ENCODE peak calls at places on chromosome 12, in six cellular contexts. One of them, this sample, is unnamed.

GRCh38 chr12:124044809-124045321 is 71.8 kb downstream of the ZNF664 start:
- DNase-seq in IMR-90: no peak
- DNase-seq in breast epithelium: no peak
- DNase-seq in heart left ventricle: no peak
- DNase-seq in cardiac muscle cell: no peak
- DNase-seq in colonic mucosa: no peak
- DNase-seq in this sample: no peak

GRCh38 chr12:75750950-75751349 is 239.5 kb upstream of the KRR1 start:
- DNase-seq in cardiac muscle cell: peak; percentile 75
- DNase-seq in breast epithelium: no peak
- DNase-seq in colonic mucosa: no peak
- DNase-seq in IMR-90: peak; percentile 89
- DNase-seq in heart left ventricle: no peak
- DNase-seq in this sample: no peak

GRCh38 chr12:71876400-71876799 is 36.8 kb downstream of the TBC1D15 start:
- DNase-seq in IMR-90: no peak
- DNase-seq in cardiac muscle cell: no peak
- DNase-seq in heart left ventricle: no peak
- DNase-seq in colonic mucosa: no peak
- DNase-seq in breast epithelium: no peak
- DNase-seq in this sample: no peak

GRCh38 chr12:53427905-53428594 is 4.4 kb downstream of the AMHR2 start:
- DNase-seq in breast epithelium: no peak
- DNase-seq in colonic mucosa: no peak
- DNase-seq in cardiac muscle cell: peak; percentile 34
- DNase-seq in IMR-90: peak; percentile 97
- DNase-seq in heart left ventricle: no peak
- DNase-seq in this sample: peak; percentile 41

GRCh38 chr12:31029916-31030562 is 43.6 kb upstream of the DDX11 start:
- DNase-seq in colonic mucosa: no peak
- DNase-seq in IMR-90: no peak
- DNase-seq in breast epithelium: no peak
- DNase-seq in cardiac muscle cell: no peak
- DNase-seq in heart left ventricle: peak; percentile 72
- DNase-seq in this sample: peak; percentile 39

GRCh38 chr12:1663440-1664132 is 27.3 kb upstream of the ADIPOR2 start:
- DNase-seq in cardiac muscle cell: no peak
- DNase-seq in heart left ventricle: no peak
- DNase-seq in breast epithelium: no peak
- DNase-seq in colonic mucosa: no peak
- DNase-seq in IMR-90: no peak
- DNase-seq in this sample: no peak

GRCh38 chr12:132717531-132718387 is 7.1 kb downstream of the PGAM5 start:
- DNase-seq in cardiac muscle cell: no peak
- DNase-seq in IMR-90: no peak
- DNase-seq in colonic mucosa: no peak
- DNase-seq in heart left ventricle: no peak
- DNase-seq in breast epithelium: no peak
- DNase-seq in this sample: no peak

GRCh38 chr12:118436002-118436724 is 59.8 kb downstream of the SUDS3 start:
- DNase-seq in IMR-90: no peak
- DNase-seq in colonic mucosa: no peak
- DNase-seq in breast epithelium: no peak
- DNase-seq in heart left ventricle: no peak
- DNase-seq in cardiac muscle cell: no peak
- DNase-seq in this sample: no peak

GRCh38 chr12:12722351-12723146 is 5.4 kb downstream of the CDKN1B start:
- DNase-seq in colonic mucosa: no peak
- DNase-seq in heart left ventricle: no peak
- DNase-seq in cardiac muscle cell: peak; percentile 47
- DNase-seq in breast epithelium: no peak
- DNase-seq in IMR-90: peak; percentile 53
- DNase-seq in this sample: peak; percentile 85

GRCh38 chr12:88868062-88868461 is 287.8 kb upstream of the KITLG start:
- DNase-seq in colonic mucosa: no peak
- DNase-seq in heart left ventricle: no peak
- DNase-seq in cardiac muscle cell: peak; percentile 7
- DNase-seq in breast epithelium: no peak
- DNase-seq in IMR-90: peak; percentile 40
- DNase-seq in this sample: no peak

GRCh38 chr12:113302925-113303640 is 31.8 kb downstream of the SLC8B1 start:
- DNase-seq in colonic mucosa: no peak
- DNase-seq in cardiac muscle cell: no peak
- DNase-seq in IMR-90: no peak
- DNase-seq in heart left ventricle: no peak
- DNase-seq in breast epithelium: no peak
- DNase-seq in this sample: no peak

GRCh38 chr12:59010948-59011347 is 90.6 kb upstream of the LRIG3 start:
- DNase-seq in heart left ventricle: no peak
- DNase-seq in IMR-90: no peak
- DNase-seq in cardiac muscle cell: no peak
- DNase-seq in breast epithelium: no peak
- DNase-seq in colonic mucosa: no peak
- DNase-seq in this sample: no peak

GRCh38 chr12:119710374-119710773 is 42.4 kb downstream of the PRKAB1 start:
- DNase-seq in cardiac muscle cell: no peak
- DNase-seq in IMR-90: no peak
- DNase-seq in breast epithelium: no peak
- DNase-seq in heart left ventricle: no peak
- DNase-seq in colonic mucosa: no peak
- DNase-seq in this sample: no peak

GRCh38 chr12:7064516-7064915 is 4.0 kb downstream of the C1S start:
- DNase-seq in breast epithelium: no peak
- DNase-seq in IMR-90: no peak
- DNase-seq in heart left ventricle: no peak
- DNase-seq in cardiac muscle cell: no peak
- DNase-seq in colonic mucosa: no peak
- DNase-seq in this sample: no peak

DNA sequence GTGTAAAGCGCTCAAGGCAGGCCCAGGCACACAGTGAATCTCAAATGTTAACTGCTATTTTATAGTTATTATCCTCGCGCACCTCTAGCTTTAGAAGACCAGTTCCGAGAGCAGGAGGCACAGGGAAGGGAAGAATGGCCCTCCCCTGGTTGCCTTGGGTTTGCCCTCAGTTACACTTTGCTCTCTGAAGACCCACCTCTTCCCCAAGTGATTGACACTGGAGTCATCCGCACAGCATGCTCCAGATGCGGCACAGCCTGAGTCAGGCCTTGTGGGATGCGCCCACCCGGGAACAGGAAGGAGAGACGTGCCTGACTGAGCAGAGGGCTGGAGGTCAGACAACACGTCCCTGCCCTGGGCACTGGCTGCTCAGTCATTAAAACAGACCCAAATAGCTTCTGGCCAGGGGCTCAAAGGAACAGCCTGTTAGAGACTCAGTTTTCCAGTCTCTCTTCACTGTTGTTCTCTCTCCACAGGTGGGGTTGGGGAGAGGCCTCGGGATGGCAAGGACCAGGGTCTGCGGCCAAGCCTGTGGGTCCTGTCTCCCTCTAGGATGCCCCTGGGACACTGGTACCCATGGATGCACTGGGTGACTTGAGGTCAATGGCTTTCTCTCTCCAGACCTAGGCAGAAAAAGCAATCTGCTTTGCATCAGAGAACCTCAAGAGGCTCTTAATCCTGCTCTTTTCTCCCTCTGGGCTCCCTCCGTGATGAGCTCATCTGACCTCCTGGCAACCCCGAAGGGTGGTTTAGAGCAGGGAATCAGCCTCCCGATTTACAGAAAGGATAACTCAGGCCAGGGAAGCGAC is 13.6 kb upstream of the MLXIP start:
- DNase-seq in colonic mucosa: peak; percentile 54
- DNase-seq in heart left ventricle: no peak
- DNase-seq in breast epithelium: no peak
- DNase-seq in IMR-90: peak; percentile 86
- DNase-seq in cardiac muscle cell: peak; percentile 92
- DNase-seq in this sample: no peak
- H3K4me3 ChIP-seq in colonic mucosa: no peak overlapping the region
- H3K4me3 ChIP-seq in heart left ventricle: no peak overlapping the region
- H3K4me3 ChIP-seq in breast epithelium: no peak overlapping the region
- H3K4me3 ChIP-seq in IMR-90: no peak overlapping the region
- H3K4me3 ChIP-seq in cardiac muscle cell: no peak overlapping the region
- H3K4me3 ChIP-seq in this sample: no peak overlapping the region

DNA sequence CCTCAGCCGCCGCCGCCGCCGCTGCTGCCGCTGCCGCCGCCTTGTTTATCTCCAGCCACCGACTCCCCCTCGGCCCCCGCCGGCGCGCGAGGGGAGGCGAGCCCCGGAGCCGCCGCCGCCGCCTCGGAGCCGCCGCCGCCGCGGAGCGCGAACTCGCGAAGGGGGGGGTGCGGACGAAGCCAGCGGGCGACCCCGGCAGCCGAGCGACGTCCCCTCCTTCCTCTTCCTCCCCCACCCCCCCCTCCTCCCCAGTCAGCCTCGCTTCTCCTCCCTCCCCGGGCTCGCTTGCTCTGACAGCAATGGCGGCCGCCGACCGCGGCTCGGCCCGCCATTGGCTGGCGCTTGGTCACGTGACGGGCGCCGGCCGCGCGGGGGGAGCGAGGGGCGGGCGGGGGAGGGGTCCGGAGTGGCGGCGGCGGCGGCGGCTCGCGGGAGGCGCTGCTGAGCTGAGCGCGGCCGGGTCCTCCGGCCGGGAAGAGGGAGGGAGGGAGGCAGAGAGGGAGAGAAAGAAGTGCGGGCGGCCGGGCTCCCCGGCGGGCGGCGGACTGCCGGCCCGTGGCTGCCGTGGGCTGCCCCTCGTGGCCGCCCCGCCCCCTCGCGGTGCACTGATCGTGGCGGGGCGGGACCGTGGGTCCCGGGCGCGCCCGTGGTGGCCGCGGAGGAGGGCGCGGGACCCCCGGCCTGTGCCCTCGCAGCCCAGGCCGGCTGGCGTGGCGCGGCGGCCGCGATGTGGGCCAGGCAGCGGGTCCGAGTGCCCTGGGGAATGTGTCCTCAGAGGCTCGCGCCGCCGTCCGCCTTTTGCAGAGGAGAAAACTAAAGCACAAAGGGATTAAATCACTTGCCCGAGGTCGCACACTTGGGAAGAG is at the start of gene MED13L:
- DNase-seq in breast epithelium: peak; percentile 89
- DNase-seq in cardiac muscle cell: peak; percentile 95
- DNase-seq in IMR-90: peak; percentile 78
- DNase-seq in heart left ventricle: peak; percentile 92
- DNase-seq in colonic mucosa: peak; percentile 84
- DNase-seq in this sample: peak; percentile 72
- TF ChIP-seq CTCF in breast epithelium: no peak
- TF ChIP-seq CTCF in cardiac muscle cell: no peak
- TF ChIP-seq CTCF in IMR-90: peak; percentile 49
- TF ChIP-seq CTCF in heart left ventricle: no peak
- TF ChIP-seq CTCF in colonic mucosa: no peak
- TF ChIP-seq CTCF in this sample: no peak

DNA sequence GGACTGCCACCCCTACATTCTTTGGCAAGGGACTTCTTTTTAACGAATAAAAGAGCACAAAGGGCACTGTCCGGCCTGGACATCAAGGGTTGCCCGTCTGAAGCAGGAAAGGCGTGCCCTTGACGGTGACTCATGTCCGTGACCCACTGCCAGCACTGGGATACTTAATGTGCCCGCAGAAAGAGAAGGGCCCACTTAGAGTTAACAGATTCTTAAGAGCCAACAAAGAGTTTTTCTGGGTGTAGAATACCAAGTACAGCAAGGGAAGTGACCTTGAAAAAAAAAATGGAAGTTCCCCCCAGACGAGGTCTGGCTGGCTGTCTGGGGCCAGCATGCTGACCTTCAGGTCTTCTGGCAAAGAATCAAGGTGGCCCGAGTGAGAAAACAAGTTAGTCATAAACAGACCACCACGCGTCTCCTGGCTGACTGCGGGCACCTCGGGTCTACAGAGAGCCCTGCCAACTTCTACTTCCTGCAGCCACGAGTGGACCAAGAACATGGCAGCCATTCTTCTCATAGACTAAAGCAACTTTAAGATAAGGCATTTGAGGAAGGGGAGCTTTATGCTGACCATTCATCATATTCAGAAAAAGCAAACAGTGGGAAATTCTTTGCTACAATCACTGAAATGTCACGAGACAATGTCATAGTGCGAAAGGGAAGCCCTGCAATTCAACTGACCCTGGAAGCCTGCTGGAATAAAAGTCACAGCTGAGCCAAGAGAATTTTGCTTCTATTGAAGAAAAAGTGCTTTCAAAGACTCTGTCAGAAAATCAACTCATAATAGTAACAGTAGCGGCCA is 10.4 kb upstream of the SELPLG start:
- DNase-seq in breast epithelium: no peak
- DNase-seq in IMR-90: no peak
- DNase-seq in colonic mucosa: no peak
- DNase-seq in heart left ventricle: no peak
- DNase-seq in cardiac muscle cell: no peak
- DNase-seq in this sample: no peak
- H3K4me3 ChIP-seq in breast epithelium: no peak overlapping the region
- H3K4me3 ChIP-seq in IMR-90: no peak overlapping the region
- H3K4me3 ChIP-seq in colonic mucosa: no peak overlapping the region
- H3K4me3 ChIP-seq in heart left ventricle: no peak overlapping the region
- H3K4me3 ChIP-seq in cardiac muscle cell: no peak overlapping the region
- H3K4me3 ChIP-seq in this sample: no peak overlapping the region

GRCh38 chr12:4270670-4271432 is 2.7 kb upstream of the CCND2 start:
- DNase-seq in heart left ventricle: peak; percentile 62
- DNase-seq in colonic mucosa: peak; percentile 78
- DNase-seq in breast epithelium: no peak
- DNase-seq in cardiac muscle cell: no peak
- DNase-seq in IMR-90: no peak
- DNase-seq in this sample: peak; percentile 64

GRCh38 chr12:4268549-4269181 is 4.9 kb upstream of the CCND2 start:
- DNase-seq in colonic mucosa: peak; percentile 41
- DNase-seq in breast epithelium: no peak
- DNase-seq in cardiac muscle cell: no peak
- DNase-seq in heart left ventricle: no peak
- DNase-seq in IMR-90: no peak
- DNase-seq in this sample: no peak

GRCh38 chr12:4267904-4268548 is 5.5 kb upstream of the CCND2 start:
- DNase-seq in cardiac muscle cell: no peak
- DNase-seq in colonic mucosa: no peak
- DNase-seq in IMR-90: no peak
- DNase-seq in breast epithelium: no peak
- DNase-seq in heart left ventricle: no peak
- DNase-seq in this sample: no peak

GRCh38 chr12:4270016-4270669 is 3.4 kb upstream of the CCND2 start:
- DNase-seq in cardiac muscle cell: no peak
- DNase-seq in IMR-90: no peak
- DNase-seq in heart left ventricle: no peak
- DNase-seq in colonic mucosa: peak; percentile 82
- DNase-seq in breast epithelium: no peak
- DNase-seq in this sample: peak; percentile 45

DNA sequence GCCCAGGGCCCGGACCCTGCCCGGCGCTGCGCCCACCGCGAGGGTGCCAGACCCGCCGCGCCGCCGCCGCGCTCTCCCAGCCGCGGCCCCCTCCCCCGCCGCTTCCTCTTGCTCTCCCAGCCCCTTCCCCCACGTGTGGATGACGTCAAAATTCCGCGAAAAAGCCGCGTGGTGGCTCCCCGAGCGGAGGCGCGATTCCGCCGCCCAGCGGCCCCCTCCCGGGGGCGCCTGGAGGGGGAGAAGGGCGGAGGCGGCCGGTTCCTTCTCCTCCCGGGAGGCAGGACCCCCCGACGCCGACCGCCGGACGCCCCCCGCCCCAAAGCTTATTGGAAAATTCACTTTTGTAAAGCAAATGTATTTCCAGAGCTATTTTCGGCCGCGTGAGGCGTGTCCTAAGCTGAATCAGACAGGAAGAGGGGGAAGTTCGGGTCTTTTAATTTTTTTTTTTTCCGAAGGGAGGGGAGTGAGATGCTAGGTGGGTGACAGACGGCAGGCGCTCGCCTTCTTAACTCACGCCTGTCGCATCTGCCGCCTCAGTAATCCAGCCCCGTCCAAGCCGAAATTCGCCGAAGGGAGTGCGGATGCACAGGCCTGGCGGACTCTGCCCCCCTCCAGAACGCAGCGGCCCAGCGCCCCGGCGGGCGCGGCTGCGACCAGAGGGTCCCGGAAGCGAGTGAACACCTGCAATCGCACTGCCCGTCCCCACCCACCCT is 4.1 kb upstream of the CCND2 start:
- DNase-seq in heart left ventricle: peak; percentile 93
- DNase-seq in colonic mucosa: peak; percentile 93
- DNase-seq in cardiac muscle cell: peak; percentile 53
- DNase-seq in breast epithelium: no peak
- DNase-seq in IMR-90: peak; percentile 29
- DNase-seq in this sample: peak; percentile 89
- TF ChIP-seq CTCF in heart left ventricle: no peak
- TF ChIP-seq CTCF in colonic mucosa: no peak
- TF ChIP-seq CTCF in cardiac muscle cell: peak; percentile 8
- TF ChIP-seq CTCF in breast epithelium: no peak
- TF ChIP-seq CTCF in IMR-90: peak; percentile 5
- TF ChIP-seq CTCF in this sample: peak; percentile 24